ENCODE peak calls at places on chromosomes 3 and 15, in six cellular contexts. E is colonic mucosa, D is esophagus squamous epithelium, R is endothelial cell of umbilical vein, B is IMR-90, C is RWPE1. U is an unnamed sample.

GRCh38 chr3:187922704-187923393 is 177.6 kb upstream of the BCL6 start:
- DNase-seq in B (peak; percentile 72), R (no peak), E (no peak), C (no peak), D (no peak), U (no peak)

GRCh38 chr3:126926684-126927404 is 56.1 kb upstream of the PLXNA1 start:
- DNase-seq in D (no peak), E (no peak), R (peak; percentile 88), B (peak; percentile 89), C (peak; percentile 78), U (no peak)

GRCh38 chr3:197002701-197003454 is 26.7 kb downstream of the MELTF start:
- DNase-seq in D (no peak), R (peak; percentile 47), E (peak; percentile 90), B (peak; percentile 52), C (peak; percentile 95), U (peak; percentile 70)

GRCh38 chr15:88302373-88302772 is 45.8 kb upstream of the NTRK3 start:
- DNase-seq in R (no peak), B (no peak), D (no peak), E (no peak), C (no peak), U (no peak)

GRCh38 chr3:188266581-188267274 is 112.8 kb downstream of the LPP start:
- DNase-seq in C (no peak), R (peak; percentile 23), B (peak; percentile 86), E (no peak), D (no peak), U (no peak)

GRCh38 chr3:54071596-54071995 is 50.8 kb upstream of the CACNA2D3 start:
- DNase-seq in D (no peak), E (no peak), R (no peak), C (no peak), B (no peak), U (no peak)

GRCh38 chr3:79018671-79019136 is 749.1 kb downstream of the ROBO1 start:
- DNase-seq in D (no peak), R (peak; percentile 54), C (peak; percentile 13), E (peak; percentile 42), B (peak; percentile 64), U (no peak)

GRCh38 chr3:100073555-100074307 is 40.6 kb downstream of the FILIP1L start:
- DNase-seq in R (no peak), C (no peak), E (no peak), D (no peak), B (peak; percentile 97), U (peak; percentile 40)

GRCh38 chr3:197595470-197596185 is 39.9 kb upstream of the BDH1 start:
- DNase-seq in B (no peak), D (no peak), E (no peak), R (no peak), C (no peak), U (no peak)

GRCh38 chr3:19970289-19970688 is 23.4 kb downstream of the RAB5A start:
- DNase-seq in R (no peak), D (no peak), B (no peak), E (no peak), C (no peak), U (no peak)

GRCh38 chr3:128488995-128489859 is 3.8 kb downstream of the GATA2 start:
- DNase-seq in B (no peak), R (peak; percentile 79), E (peak; percentile 52), C (no peak), D (no peak), U (no peak)

GRCh38 chr3:120450261-120450913 is 405 bp downstream of the FSTL1 start:
- DNase-seq in E (peak; percentile 31), C (peak; percentile 44), R (peak; percentile 50), B (no peak), D (no peak), U (no peak)

DNA sequence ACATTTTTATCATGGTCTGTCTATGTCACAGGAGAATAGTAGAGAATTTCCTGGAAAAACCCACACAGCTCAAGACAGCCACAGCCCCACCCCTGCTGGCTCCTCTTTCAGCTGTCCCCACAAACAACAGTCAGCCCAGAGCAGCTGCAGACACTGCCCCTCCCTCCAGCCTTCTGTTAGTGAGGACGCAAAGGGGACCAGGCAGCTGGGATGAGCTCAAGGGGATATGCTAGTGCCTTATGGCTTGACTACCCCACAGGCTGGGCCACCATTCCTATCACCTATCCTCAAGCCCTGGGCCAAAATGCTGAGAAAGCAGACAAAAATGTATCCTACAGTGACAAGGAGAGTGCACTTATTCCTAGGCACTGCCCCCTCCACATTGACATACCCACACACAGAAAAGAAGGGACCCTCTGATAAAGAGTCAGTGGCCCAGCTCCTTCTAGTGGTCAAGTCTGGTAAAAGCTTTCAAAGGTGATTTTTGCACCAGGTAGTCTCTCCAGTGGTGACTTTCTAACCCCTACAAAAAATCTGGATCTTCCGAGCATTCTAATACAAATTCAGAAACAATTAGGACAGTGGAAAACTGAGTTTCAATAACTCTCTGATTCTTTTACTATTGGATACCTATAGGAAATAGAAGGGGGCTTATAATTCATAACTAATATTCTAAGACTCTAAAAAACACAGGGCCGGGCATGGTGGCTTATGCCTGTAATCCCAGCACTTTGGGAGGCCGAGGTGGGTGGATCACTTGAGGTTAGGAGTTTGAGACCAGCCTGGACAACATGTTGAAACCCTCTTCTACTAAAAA is 3.0 kb upstream of the MAP1A start:
- DNase-seq in E (peak; percentile 27), R (peak; percentile 30), D (no peak), C (no peak), B (peak; percentile 49), U (peak; percentile 89)
- H3K27ac ChIP-seq in E (no peak overlapping the region), R (peak overlapping the region; percentile 34), D (no peak overlapping the region), C (no peak overlapping the region), B (peak overlapping the region; percentile 37), U (peak overlapping the region; percentile 86)

GRCh38 chr3:149527531-149528343 is 53.2 kb downstream of the TM4SF4 start:
- DNase-seq in B (peak; percentile 39), R (peak; percentile 85), C (no peak), E (no peak), D (no peak), U (no peak)
- H3K27ac ChIP-seq in B (no peak overlapping the region), R (peak overlapping the region; percentile 62), C (no peak overlapping the region), E (no peak overlapping the region), D (peak overlapping the region; percentile 65), U (no peak overlapping the region)

GRCh38 chr15:52695146-52695545 is 16.0 kb upstream of the ATOSA start:
- DNase-seq in C (no peak), B (no peak), E (no peak), R (no peak), D (no peak), U (no peak)

GRCh38 chr15:52683585-52683984 is 4.4 kb upstream of the ATOSA start:
- DNase-seq in C (no peak), D (no peak), E (no peak), R (no peak), B (no peak), U (no peak)

DNA sequence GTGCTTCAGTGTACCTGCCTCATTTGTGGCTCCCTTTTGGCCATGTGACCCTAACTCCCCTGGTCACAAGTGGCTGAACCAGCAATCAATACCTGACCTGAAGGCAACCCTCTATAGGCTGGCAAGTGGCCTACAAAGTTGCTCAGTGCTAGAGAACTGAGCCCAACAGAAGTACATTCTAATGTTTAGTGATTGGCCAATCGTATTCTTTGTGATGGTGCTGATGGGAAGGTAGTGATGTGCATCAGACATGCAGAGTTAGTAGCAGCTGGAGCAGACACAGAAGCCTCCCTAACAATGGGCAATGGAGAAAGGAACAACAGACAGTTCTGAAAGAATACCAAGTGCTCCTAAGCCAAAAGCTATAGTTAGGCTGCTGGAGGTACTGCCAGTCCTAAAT is 10.4 kb upstream of the ATOSA start:
- DNase-seq in E (no peak), C (no peak), D (no peak), R (no peak), B (no peak), U (no peak)
- H3K27ac ChIP-seq in E (no peak overlapping the region), C (no peak overlapping the region), D (no peak overlapping the region), R (no peak overlapping the region), B (no peak overlapping the region), U (no peak overlapping the region)

DNA sequence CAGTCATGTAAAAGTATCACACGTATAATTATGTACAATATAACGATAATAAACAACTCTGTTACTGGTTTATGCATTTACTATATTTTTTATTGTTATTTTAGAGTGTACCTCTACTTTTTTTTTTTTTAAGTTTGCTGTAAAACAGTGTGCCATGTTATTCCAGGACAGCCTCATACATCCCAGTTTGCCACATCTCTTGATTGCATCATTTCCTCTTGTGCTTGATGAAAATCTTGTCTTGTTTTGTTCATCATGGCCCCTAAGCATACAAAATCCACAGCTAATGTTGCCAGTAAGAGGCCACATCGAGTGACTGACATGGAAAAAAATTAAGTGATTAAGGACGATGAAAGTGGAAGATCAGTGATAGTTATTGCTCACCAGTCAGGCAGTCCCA is 21.2 kb downstream of the CALML4 start:
- DNase-seq in R (no peak), E (no peak), C (no peak), D (no peak), B (peak; percentile 41), U (no peak)
- H3K27ac ChIP-seq in R (no peak overlapping the region), E (no peak overlapping the region), C (no peak overlapping the region), D (no peak overlapping the region), B (no peak overlapping the region), U (no peak overlapping the region)

GRCh38 chr3:195570344-195570743 is 13.4 kb downstream of the APOD start:
- DNase-seq in E (no peak), D (no peak), B (no peak), C (no peak), R (no peak), U (no peak)
- H3K27ac ChIP-seq in E (no peak overlapping the region), D (no peak overlapping the region), B (no peak overlapping the region), C (no peak overlapping the region), R (no peak overlapping the region), U (no peak overlapping the region)

GRCh38 chr15:94360251-94360671 is 128.9 kb downstream of the MCTP2 start:
- DNase-seq in C (no peak), R (no peak), D (no peak), B (no peak), E (no peak), U (no peak)

GRCh38 chr15:94367726-94368535 is 136.6 kb downstream of the MCTP2 start:
- DNase-seq in E (no peak), C (no peak), R (no peak), D (no peak), B (no peak), U (no peak)

GRCh38 chr15:94359716-94360115 is 128.4 kb downstream of the MCTP2 start:
- DNase-seq in E (no peak), R (no peak), D (no peak), B (no peak), C (no peak), U (no peak)

GRCh38 chr15:94363382-94363781 is 132.0 kb downstream of the MCTP2 start:
- DNase-seq in R (no peak), D (no peak), C (no peak), B (no peak), E (no peak), U (no peak)
- H3K27ac ChIP-seq in R (no peak overlapping the region), D (no peak overlapping the region), C (no peak overlapping the region), B (no peak overlapping the region), E (no peak overlapping the region), U (no peak overlapping the region)

GRCh38 chr3:23219552-23219951 is 16.4 kb downstream of the UBE2E2 start:
- DNase-seq in D (no peak), R (no peak), B (no peak), C (no peak), E (no peak), U (no peak)
- H3K27ac ChIP-seq in D (no peak overlapping the region), R (no peak overlapping the region), B (no peak overlapping the region), C (no peak overlapping the region), E (no peak overlapping the region), U (no peak overlapping the region)